ENCODE peak calls at places on chromosomes 2 and 18, in four cellular contexts. One of them, this sample, is unnamed.

GRCh38 chr2:124258481-124258880 is 233.4 kb downstream of the CNTNAP5 start:
- DNase-seq in GM12878: no peak
- DNase-seq in WTC11: no peak
- DNase-seq in K562: no peak
- DNase-seq in this sample: no peak

GRCh38 chr2:132681766-132682165 is 11.8 kb upstream of the LYPD1 start:
- DNase-seq in GM12878: no peak
- DNase-seq in WTC11: no peak
- DNase-seq in K562: no peak
- DNase-seq in this sample: no peak

GRCh38 chr2:98445708-98446577 is 1.3 kb downstream of the INPP4A start:
- DNase-seq in GM12878: no peak
- DNase-seq in WTC11: no peak
- DNase-seq in K562: peak
- DNase-seq in this sample: no peak

GRCh38 chr2:197425550-197425949 is 9.3 kb downstream of the SF3B1 start:
- DNase-seq in GM12878: no peak
- DNase-seq in WTC11: no peak
- DNase-seq in K562: no peak
- DNase-seq in this sample: no peak

GRCh38 chr2:149291881-149292280 is 38.5 kb upstream of the LYPD6 start:
- DNase-seq in GM12878: no peak
- DNase-seq in WTC11: no peak
- DNase-seq in K562: no peak
- DNase-seq in this sample: no peak

GRCh38 chr2:149765003-149765402 is 177.4 kb upstream of the MMADHC start:
- DNase-seq in GM12878: no peak
- DNase-seq in WTC11: no peak
- DNase-seq in K562: no peak
- DNase-seq in this sample: no peak

GRCh38 chr2:16129716-16130540 is 189.6 kb downstream of the MYCN start:
- DNase-seq in GM12878: no peak
- DNase-seq in WTC11: no peak
- DNase-seq in K562: no peak
- DNase-seq in this sample: no peak

GRCh38 chr2:237699870-237700582 is 72.6 kb downstream of the LRRFIP1 start:
- DNase-seq in GM12878: no peak
- DNase-seq in WTC11: no peak
- DNase-seq in K562: no peak
- DNase-seq in this sample: no peak

GRCh38 chr2:232689152-232689910 is 7.8 kb upstream of the GIGYF2 start:
- DNase-seq in GM12878: no peak
- DNase-seq in WTC11: no peak
- DNase-seq in K562: no peak
- DNase-seq in this sample: no peak

GRCh38 chr2:68857855-68858456 is 13.2 kb downstream of the BMP10 start:
- DNase-seq in GM12878: peak
- DNase-seq in WTC11: no peak
- DNase-seq in K562: no peak
- DNase-seq in this sample: no peak

GRCh38 chr2:108637304-108637669 is 82.0 kb upstream of the RANBP2 start:
- DNase-seq in GM12878: peak
- DNase-seq in WTC11: no peak
- DNase-seq in K562: peak
- DNase-seq in this sample: peak

GRCh38 chr2:241730679-241731293 is 3.6 kb upstream of the D2HGDH start:
- DNase-seq in GM12878: no peak
- DNase-seq in WTC11: no peak
- DNase-seq in K562: peak
- DNase-seq in this sample: no peak

GRCh38 chr18:39494211-39494896 is 1928.8 kb upstream of the CELF4 start:
- DNase-seq in GM12878: no peak
- DNase-seq in WTC11: no peak
- DNase-seq in K562: no peak
- DNase-seq in this sample: no peak

GRCh38 chr2:1782514-1782913 is 38.2 kb upstream of the PXDN start:
- DNase-seq in GM12878: no peak
- DNase-seq in WTC11: no peak
- DNase-seq in K562: no peak
- DNase-seq in this sample: no peak

GRCh38 chr18:13003466-13003896 is 12.3 kb downstream of the CEP192 start:
- DNase-seq in GM12878: no peak
- DNase-seq in WTC11: peak
- DNase-seq in K562: peak
- DNase-seq in this sample: peak

GRCh38 chr18:25262920-25263319 is 89.0 kb downstream of the ZNF521 start:
- DNase-seq in GM12878: no peak
- DNase-seq in WTC11: no peak
- DNase-seq in K562: no peak
- DNase-seq in this sample: no peak

GRCh38 chr2:125736306-125736705 is 919.7 kb upstream of the GYPC start:
- DNase-seq in GM12878: no peak
- DNase-seq in WTC11: no peak
- DNase-seq in K562: no peak
- DNase-seq in this sample: no peak

GRCh38 chr2:177738461-177739234 is 333.9 kb downstream of the PDE11A start:
- DNase-seq in GM12878: no peak
- DNase-seq in WTC11: no peak
- DNase-seq in K562: no peak
- DNase-seq in this sample: no peak

GRCh38 chr2:147049888-147050446 is 794.9 kb upstream of the ACVR2A start:
- DNase-seq in GM12878: no peak
- DNase-seq in WTC11: no peak
- DNase-seq in K562: no peak
- DNase-seq in this sample: no peak

GRCh38 chr18:57812126-57812477 is 9.0 kb upstream of the ATP8B1 start:
- DNase-seq in GM12878: no peak
- DNase-seq in WTC11: no peak
- DNase-seq in K562: no peak
- DNase-seq in this sample: no peak

GRCh38 chr2:122203523-122203922 is 448.1 kb downstream of the TSN start:
- DNase-seq in GM12878: no peak
- DNase-seq in WTC11: no peak
- DNase-seq in K562: no peak
- DNase-seq in this sample: no peak

GRCh38 chr18:61085036-61085435 is 248.2 kb upstream of the CDH20 start:
- DNase-seq in GM12878: no peak
- DNase-seq in WTC11: no peak
- DNase-seq in K562: no peak
- DNase-seq in this sample: no peak

GRCh38 chr2:6370753-6371152 is 495.0 kb downstream of the CMPK2 start:
- DNase-seq in GM12878: no peak
- DNase-seq in WTC11: no peak
- DNase-seq in K562: no peak
- DNase-seq in this sample: no peak

GRCh38 chr18:62999392-62999791 is 284.1 kb downstream of the PHLPP1 start:
- DNase-seq in GM12878: no peak
- DNase-seq in WTC11: no peak
- DNase-seq in K562: no peak
- DNase-seq in this sample: no peak

GRCh38 chr2:74917702-74918619 is 40.5 kb upstream of the POLE4 start:
- DNase-seq in GM12878: no peak
- DNase-seq in WTC11: no peak
- DNase-seq in K562: no peak
- DNase-seq in this sample: peak

GRCh38 chr18:76658627-76659026 is 163.6 kb upstream of the ZNF516 start:
- DNase-seq in GM12878: no peak
- DNase-seq in WTC11: peak
- DNase-seq in K562: peak
- DNase-seq in this sample: peak

GRCh38 chr2:236965021-236965840 is 120.5 kb upstream of the COPS8 start:
- DNase-seq in GM12878: no peak
- DNase-seq in WTC11: no peak
- DNase-seq in K562: no peak
- DNase-seq in this sample: no peak

GRCh38 chr2:118845843-118846666 is 1.4 kb downstream of the EN1 start:
- DNase-seq in GM12878: no peak
- DNase-seq in WTC11: no peak
- DNase-seq in K562: no peak
- DNase-seq in this sample: no peak

GRCh38 chr2:118845005-118845842 is 2.2 kb downstream of the EN1 start:
- DNase-seq in GM12878: no peak
- DNase-seq in WTC11: no peak
- DNase-seq in K562: peak
- DNase-seq in this sample: no peak

GRCh38 chr2:118848381-118849225 is 1.2 kb upstream of the EN1 start:
- DNase-seq in GM12878: no peak
- DNase-seq in WTC11: no peak
- DNase-seq in K562: no peak
- DNase-seq in this sample: no peak

GRCh38 chr2:118847447-118848172 is at the start of gene EN1:
- DNase-seq in GM12878: no peak
- DNase-seq in WTC11: peak
- DNase-seq in K562: peak
- DNase-seq in this sample: no peak

DNA sequence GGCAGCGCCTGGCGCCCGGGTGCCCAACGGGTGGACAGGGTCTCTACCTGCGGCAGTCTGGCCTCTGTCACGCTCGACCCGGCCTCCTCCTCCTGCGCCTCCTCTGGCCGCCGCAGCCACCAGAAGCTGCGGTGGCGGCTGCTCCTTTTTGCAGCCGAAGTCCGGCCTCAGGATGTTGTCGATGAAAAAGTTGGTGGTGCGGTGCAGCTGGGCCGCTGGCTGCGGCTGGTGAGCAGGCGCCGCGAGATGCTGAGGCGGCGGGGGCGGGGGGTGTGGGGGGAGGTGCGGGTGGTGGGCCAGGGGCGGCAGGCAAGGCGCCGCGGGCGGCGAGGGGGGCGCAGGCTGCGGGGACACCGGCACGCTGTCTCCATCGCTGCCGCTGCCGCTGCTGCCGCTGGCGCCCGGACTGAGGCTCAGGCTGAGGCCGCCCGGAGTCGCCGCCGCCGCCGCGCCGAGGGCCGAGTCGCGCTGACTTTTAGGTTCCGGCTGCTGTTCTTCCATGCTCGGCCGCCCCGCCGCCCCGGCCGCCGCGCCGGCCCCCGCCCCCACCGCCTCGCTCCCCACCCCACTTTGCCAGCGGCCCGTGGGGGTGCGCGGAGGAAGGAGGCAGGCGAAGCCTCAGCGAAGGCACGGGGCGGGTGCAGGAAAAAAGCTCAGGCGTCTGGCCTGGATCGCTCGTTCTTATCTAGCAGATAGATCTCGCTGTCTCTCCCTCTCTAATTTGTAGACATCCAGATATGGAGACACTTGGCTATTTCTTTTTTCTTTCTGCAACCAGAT is 591 bp downstream of the EN1 start:
- DNase-seq in GM12878: no peak
- DNase-seq in WTC11: no peak
- DNase-seq in K562: peak
- DNase-seq in this sample: peak
- TF ChIP-seq ESRRA in GM12878: no peak
- TF ChIP-seq ESRRA in WTC11: no peak
- TF ChIP-seq ESRRA in K562: no peak
- TF ChIP-seq ESRRA in this sample: no peak

DNA sequence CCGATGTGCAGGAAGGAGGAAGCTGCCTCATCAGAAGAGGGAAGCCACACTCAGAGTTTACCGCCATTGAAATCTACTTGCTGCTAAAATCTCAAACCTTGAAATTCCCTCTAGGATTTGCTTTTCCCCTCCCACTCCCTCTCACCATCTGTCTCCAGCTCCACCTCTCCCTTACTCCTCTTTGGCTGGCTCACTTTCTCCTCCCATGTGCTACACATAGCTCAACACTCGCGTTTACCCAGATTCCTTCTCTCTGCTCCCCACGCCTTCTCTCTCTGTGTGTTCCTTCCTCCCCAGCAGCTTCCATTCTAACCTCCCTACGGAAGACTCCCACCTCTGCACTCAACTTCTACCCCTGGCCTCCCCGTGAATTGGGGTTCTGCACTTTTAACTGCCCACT is 143.1 kb downstream of the DNER start:
- DNase-seq in GM12878: no peak
- DNase-seq in WTC11: no peak
- DNase-seq in K562: no peak
- DNase-seq in this sample: no peak
- TF ChIP-seq ESRRA in GM12878: no peak
- TF ChIP-seq ESRRA in WTC11: no peak
- TF ChIP-seq ESRRA in K562: no peak
- TF ChIP-seq ESRRA in this sample: no peak

GRCh38 chr2:129707800-129708199 is 271.7 kb upstream of the RAB6C start:
- DNase-seq in GM12878: no peak
- DNase-seq in WTC11: no peak
- DNase-seq in K562: no peak
- DNase-seq in this sample: no peak
- TF ChIP-seq ESRRA in GM12878: no peak
- TF ChIP-seq ESRRA in WTC11: no peak
- TF ChIP-seq ESRRA in K562: peak
- TF ChIP-seq ESRRA in this sample: no peak

DNA sequence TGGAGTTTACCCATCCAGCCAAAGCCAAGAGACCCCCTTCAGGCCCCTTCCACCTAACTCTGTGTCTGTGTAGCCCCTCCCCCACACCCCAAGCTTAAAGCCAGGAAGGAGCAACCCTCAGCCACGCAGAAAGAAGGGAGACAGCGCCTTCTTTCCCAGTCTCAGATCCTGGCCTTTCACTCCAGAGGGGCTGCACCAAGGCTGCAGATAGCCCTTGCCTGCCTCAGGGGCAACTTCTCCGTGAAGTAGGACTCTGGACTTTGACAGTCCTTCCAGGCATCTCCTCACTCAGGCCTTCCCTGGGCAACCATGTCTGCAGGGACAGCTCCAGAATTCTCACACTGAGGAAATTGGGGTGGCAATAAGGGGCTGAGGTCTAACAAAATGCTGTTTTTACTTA is 26.9 kb upstream of the EN1 start:
- DNase-seq in GM12878: no peak
- DNase-seq in WTC11: no peak
- DNase-seq in K562: no peak
- DNase-seq in this sample: no peak
- TF ChIP-seq ESRRA in GM12878: no peak
- TF ChIP-seq ESRRA in WTC11: no peak
- TF ChIP-seq ESRRA in K562: no peak
- TF ChIP-seq ESRRA in this sample: no peak

DNA sequence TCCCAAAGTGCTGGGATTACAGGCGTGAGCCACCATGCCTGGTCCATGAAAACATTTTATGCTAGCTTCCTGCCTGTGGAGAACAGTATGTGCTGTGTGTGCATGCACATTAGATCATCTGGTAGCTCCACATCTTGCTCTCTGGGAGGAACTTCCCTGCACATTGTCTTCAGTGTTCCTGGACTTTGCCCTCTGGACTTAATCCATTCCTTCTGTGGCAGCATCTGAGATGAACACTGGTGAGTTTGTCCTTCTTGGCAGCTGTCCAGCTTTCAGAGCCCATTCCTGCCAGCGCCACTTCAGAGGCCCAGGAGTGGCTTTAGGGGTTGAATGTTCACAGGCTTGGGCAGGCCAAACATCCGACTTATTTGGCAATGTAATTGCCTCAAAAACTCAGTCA is 65.2 kb downstream of the POU3F3 start:
- DNase-seq in GM12878: no peak
- DNase-seq in WTC11: no peak
- DNase-seq in K562: no peak
- DNase-seq in this sample: peak
- TF ChIP-seq ESRRA in GM12878: no peak
- TF ChIP-seq ESRRA in WTC11: no peak
- TF ChIP-seq ESRRA in K562: no peak
- TF ChIP-seq ESRRA in this sample: no peak

This sample was measured in A549.